ENCODE peak calls at places on chromosomes 11 and 22, in nine cellular contexts. X is stomach, D is pancreas, W is H9, M is AG04450, J is cardiac muscle cell, E is fibroblast of lung, O is prostate gland, P is HL-60. Y is an unnamed sample.
A peak's percentile ranks its signal among the peaks of the same experiment; 100 is the strongest.

GRCh38 chr22:24450600-24450999 is 23.2 kb downstream of the ADORA2A start:
- DNase-seq in P (no peak), W (no peak), E (no peak), O (no peak), X (no peak), D (no peak), J (peak; percentile 30), M (no peak), Y (no peak)

GRCh38 chr11:86041975-86042378 is 26.9 kb downstream of the PICALM start:
- DNase-seq in E (peak; percentile 93), O (peak; percentile 84), P (peak; percentile 63), M (peak; percentile 88), D (no peak), X (peak; percentile 64), J (peak; percentile 87), W (peak; percentile 62), Y (peak; percentile 77)

GRCh38 chr11:21346361-21346760 is 677.0 kb downstream of the NELL1 start:
- DNase-seq in W (no peak), M (no peak), E (no peak), P (no peak), O (no peak), D (no peak), J (no peak), X (no peak), Y (no peak)

GRCh38 chr22:38843201-38843715 is 570 bp downstream of the NPTXR start:
- DNase-seq in M (peak; percentile 52), E (peak; percentile 83), J (peak; percentile 82), D (peak; percentile 70), X (peak; percentile 38), W (peak; percentile 52), P (peak; percentile 62), O (no peak), Y (no peak)

GRCh38 chr11:15481871-15482270 is 367.1 kb downstream of the INSC start:
- DNase-seq in M (no peak), D (no peak), J (no peak), E (no peak), O (no peak), X (no peak), P (no peak), W (no peak), Y (no peak)

GRCh38 chr22:40001800-40002577 is 7.2 kb downstream of the FAM83F start:
- DNase-seq in M (no peak), W (no peak), O (no peak), X (no peak), D (no peak), P (no peak), E (peak; percentile 21), J (no peak), Y (peak; percentile 30)

GRCh38 chr11:1691027-1691877 is 5.7 kb upstream of the KRTAP5-6 start:
- DNase-seq in X (no peak), M (no peak), J (no peak), D (no peak), P (no peak), E (no peak), W (no peak), O (no peak), Y (peak; percentile 39)

GRCh38 chr11:132943737-132944556 is 588.4 kb downstream of the OPCML start:
- DNase-seq in W (peak; percentile 43), J (peak; percentile 43), P (no peak), M (no peak), O (no peak), X (no peak), D (no peak), E (no peak), Y (no peak)

GRCh38 chr11:57049749-57050148 is 61.0 kb downstream of the OR5AK2 start:
- DNase-seq in W (no peak), D (no peak), X (no peak), O (no peak), E (no peak), J (no peak), P (no peak), M (no peak), Y (no peak)

GRCh38 chr11:62694455-62695167 is 5.3 kb upstream of the LRRN4CL start:
- DNase-seq in X (peak; percentile 85), M (peak; percentile 55), W (peak; percentile 85), E (peak; percentile 89), D (peak; percentile 77), P (no peak), J (peak; percentile 84), O (peak; percentile 75), Y (peak; percentile 86)

GRCh38 chr11:34897171-34897870 is 18.9 kb downstream of the APIP start:
- DNase-seq in P (no peak), J (no peak), E (no peak), M (no peak), X (no peak), D (no peak), W (no peak), O (no peak), Y (no peak)

GRCh38 chr11:9880657-9881056 is 216.8 kb downstream of the SWAP70 start:
- DNase-seq in D (no peak), O (no peak), E (no peak), M (no peak), P (no peak), W (no peak), X (no peak), J (no peak), Y (no peak)

GRCh38 chr11:71999360-71999759 is 651 bp downstream of the IL18BP start:
- DNase-seq in M (no peak), O (no peak), E (peak; percentile 59), J (no peak), D (no peak), W (no peak), X (peak; percentile 47), P (no peak), Y (no peak)

GRCh38 chr22:36977401-36977861 is 41.8 kb downstream of the TST start:
- DNase-seq in E (no peak), P (no peak), D (peak; percentile 76), J (peak; percentile 82), M (no peak), W (peak; percentile 93), X (peak; percentile 67), O (peak; percentile 17), Y (peak; percentile 91)
- H3K27ac ChIP-seq in E (no peak overlapping the region), P (peak overlapping the region; percentile 48), D (no peak overlapping the region), J (no peak overlapping the region), M (no peak overlapping the region), W (no peak overlapping the region), X (no peak overlapping the region), O (no peak overlapping the region), Y (peak overlapping the region; percentile 18)

DNA sequence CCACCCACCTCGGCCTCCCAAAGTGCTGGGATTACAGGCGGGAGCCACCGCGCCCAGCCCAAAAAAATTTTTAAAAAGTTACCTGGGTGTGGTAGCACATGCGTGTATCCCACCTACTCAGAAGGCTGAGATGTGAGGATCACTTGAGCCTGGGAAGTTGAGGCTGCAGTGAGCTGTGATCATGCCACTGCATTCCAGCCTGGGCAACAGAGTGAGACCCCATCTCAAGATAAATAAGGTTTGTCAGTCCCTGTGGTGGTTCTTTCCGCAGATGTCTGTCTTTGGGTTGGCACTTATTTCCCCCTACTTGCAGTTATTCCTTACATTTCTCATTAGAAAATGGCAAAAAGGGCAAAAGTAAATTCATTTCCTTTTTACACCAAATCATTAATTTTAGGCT is 8.0 kb downstream of the MARK2 start:
- DNase-seq in P (no peak), W (no peak), O (no peak), D (no peak), E (no peak), M (no peak), J (no peak), X (no peak), Y (no peak)
- H3K27ac ChIP-seq in P (no peak overlapping the region), W (peak overlapping the region; percentile 76), O (peak overlapping the region; percentile 93), D (peak overlapping the region; percentile 92), E (no peak overlapping the region), M (no peak overlapping the region), J (no peak overlapping the region), X (peak overlapping the region; percentile 28), Y (no peak overlapping the region)

GRCh38 chr11:117219995-117220394 is 11.9 kb downstream of the PCSK7 start:
- DNase-seq in X (no peak), W (no peak), O (no peak), E (no peak), J (no peak), M (no peak), P (no peak), D (no peak), Y (no peak)

GRCh38 chr11:117220999-117221774 is 10.7 kb downstream of the PCSK7 start:
- DNase-seq in J (peak; percentile 51), X (no peak), M (no peak), E (peak; percentile 60), O (no peak), D (peak; percentile 34), W (no peak), P (no peak), Y (no peak)

GRCh38 chr11:117221775-117222517 is 9.9 kb downstream of the PCSK7 start:
- DNase-seq in J (peak; percentile 61), W (no peak), D (peak; percentile 59), X (peak; percentile 60), O (peak; percentile 41), P (no peak), E (peak; percentile 85), M (no peak), Y (no peak)

GRCh38 chr11:117219455-117219854 is 12.4 kb downstream of the PCSK7 start:
- DNase-seq in M (no peak), D (no peak), W (no peak), P (no peak), O (no peak), J (no peak), E (no peak), X (no peak), Y (no peak)

DNA sequence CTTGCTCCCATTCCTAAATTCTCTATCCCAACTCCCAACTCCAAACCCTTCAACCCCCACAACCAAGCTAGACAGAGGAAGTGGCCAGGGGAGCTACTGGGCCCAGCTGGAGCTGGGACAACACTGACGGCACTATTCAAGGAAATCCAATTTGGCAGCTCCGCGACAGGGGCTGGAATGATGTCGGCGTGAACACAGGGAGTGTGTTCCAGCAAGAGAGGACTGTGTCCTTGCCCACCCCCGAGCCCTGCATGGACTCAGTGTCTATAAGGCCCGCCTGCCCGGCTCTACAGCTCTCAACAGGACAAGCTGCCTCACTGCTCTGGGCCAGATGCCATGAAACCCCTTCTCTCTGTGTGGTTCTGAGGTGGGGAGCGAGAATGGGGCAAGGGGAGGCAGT is 11.3 kb downstream of the PCSK7 start:
- DNase-seq in P (no peak), E (no peak), D (peak; percentile 57), J (no peak), W (no peak), M (no peak), X (no peak), O (no peak), Y (no peak)
- H3K27ac ChIP-seq in P (no peak overlapping the region), E (peak overlapping the region; percentile 4), D (peak overlapping the region; percentile 50), J (peak overlapping the region; percentile 94), W (no peak overlapping the region), M (no peak overlapping the region), X (peak overlapping the region; percentile 64), O (peak overlapping the region; percentile 78), Y (peak overlapping the region; percentile 73)

GRCh38 chr11:112339566-112339965 is 78.9 kb upstream of the PLET1 start:
- DNase-seq in J (no peak), W (no peak), X (no peak), O (no peak), D (no peak), P (no peak), E (no peak), M (no peak), Y (no peak)

GRCh38 chr11:112336356-112336886 is 75.8 kb upstream of the PLET1 start:
- DNase-seq in P (no peak), W (no peak), O (no peak), J (no peak), E (no peak), X (no peak), D (no peak), M (no peak), Y (peak; percentile 8)

DNA sequence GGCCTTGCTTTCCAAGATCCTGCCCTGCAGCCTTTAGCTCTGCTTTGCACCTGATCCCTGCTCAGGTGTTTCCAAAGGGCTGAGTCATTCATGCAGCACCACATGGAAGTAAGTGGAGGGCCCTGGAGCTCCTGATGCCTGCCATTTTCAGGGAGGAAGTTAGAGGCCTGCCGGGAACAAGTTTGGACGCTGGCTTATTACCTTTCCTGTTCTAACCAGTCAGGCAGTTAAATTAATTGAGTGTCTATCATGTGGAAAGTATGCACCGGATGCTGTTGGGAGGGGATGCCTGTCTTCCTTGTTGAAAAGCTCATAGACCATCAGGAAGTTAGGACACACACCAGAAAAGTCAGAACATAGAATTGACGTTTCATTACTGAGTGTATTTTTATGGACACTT is 73.7 kb upstream of the PLET1 start:
- DNase-seq in X (no peak), E (no peak), D (no peak), O (no peak), M (no peak), J (no peak), P (peak; percentile 28), W (no peak), Y (no peak)
- H3K27ac ChIP-seq in X (no peak overlapping the region), E (no peak overlapping the region), D (no peak overlapping the region), O (no peak overlapping the region), M (no peak overlapping the region), J (no peak overlapping the region), P (no peak overlapping the region), W (no peak overlapping the region), Y (no peak overlapping the region)

Y was measured in Peyer's patch.